ENCODE peak calls at places on chromosome 18, in seven cellular contexts. X is right atrium auricular region, M is mammary epithelial cell, L is keratinocyte, J is left ventricle myocardium inferior, O is upper lobe of right lung, E is fibroblast of lung. W is an unnamed sample. For H3K4me1 and H3K9me3, the result is how much of the 10 kb centered on the place peaks cover.

GRCh38 chr18:79684787-79685186 is 5.2 kb downstream of the CTDP1 start:
- DNase-seq in X (no peak), M (no peak), L (no peak), J (no peak), O (no peak), E (no peak), W (no peak)

GRCh38 chr18:73258375-73259087 is 390.7 kb upstream of the NETO1 start:
- DNase-seq in X (no peak), M (no peak), L (no peak), J (no peak), O (no peak), E (no peak), W (no peak)

GRCh38 chr18:51029694-51030536 is at the start of gene SMAD4:
- DNase-seq in X (peak), M (peak), L (peak), J (peak), O (peak), E (peak), W (peak)

GRCh38 chr18:45330170-45330594 is 285.1 kb upstream of the SLC14A2 start:
- DNase-seq in X (no peak), M (no peak), L (no peak), J (no peak), O (no peak), E (peak), W (peak)

GRCh38 chr18:68394705-68395104 is 320.2 kb downstream of the TMX3 start:
- DNase-seq in X (no peak), M (no peak), L (no peak), J (no peak), O (no peak), E (peak), W (no peak)

GRCh38 chr18:51235011-51235789 is 37.7 kb upstream of the MEX3C start:
- DNase-seq in X (no peak), M (peak), L (no peak), J (no peak), O (no peak), E (peak), W (no peak)

GRCh38 chr18:30192216-30192615 is 850.3 kb downstream of the DSC3 start:
- DNase-seq in X (no peak), M (no peak), L (no peak), J (no peak), O (no peak), E (no peak), W (no peak)

GRCh38 chr18:13414542-13414941 is 196.0 kb downstream of the LDLRAD4 start:
- DNase-seq in X (no peak), M (no peak), L (no peak), J (no peak), O (no peak), E (no peak), W (no peak)

GRCh38 chr18:10122116-10122515 is 208.3 kb downstream of the VAPA start:
- DNase-seq in X (no peak), M (no peak), L (no peak), J (no peak), O (no peak), E (peak), W (no peak)

GRCh38 chr18:44723366-44723765 is 42.7 kb downstream of the SETBP1 start:
- DNase-seq in X (no peak), M (no peak), L (no peak), J (no peak), O (no peak), E (no peak), W (no peak)

GRCh38 chr18:56565596-56566355 is 72.6 kb downstream of the TXNL1 start:
- DNase-seq in X (no peak), M (no peak), L (no peak), J (no peak), O (no peak), E (peak), W (no peak)

GRCh38 chr18:70132999-70133398 is 72.5 kb downstream of the RTTN start:
- DNase-seq in X (no peak), M (peak), L (no peak), J (no peak), O (no peak), E (peak), W (no peak)

GRCh38 chr18:46222710-46223360 is 118.7 kb downstream of the HAUS1 start:
- DNase-seq in X (no peak), M (no peak), L (no peak), J (no peak), O (no peak), E (no peak), W (no peak)

GRCh38 chr18:40866013-40866644 is 1088.9 kb upstream of the PIK3C3 start:
- DNase-seq in X (no peak), M (peak), L (no peak), J (no peak), O (no peak), E (peak), W (no peak)

GRCh38 chr18:35267809-35268208 is 22.2 kb downstream of the ZSCAN30 start:
- DNase-seq in X (no peak), M (no peak), L (no peak), J (peak), O (peak), E (no peak), W (peak)

GRCh38 chr18:55419939-55420664 is 167.9 kb downstream of the TCF4 start:
- DNase-seq in X (no peak), M (no peak), L (no peak), J (no peak), O (no peak), E (peak), W (no peak)

GRCh38 chr18:61326407-61326806 is 6.8 kb upstream of the CDH20 start:
- DNase-seq in X (no peak), M (no peak), L (no peak), J (no peak), O (no peak), E (no peak), W (no peak)

GRCh38 chr18:79950440-79951341 is 762 bp downstream of the SLC66A2 start:
- DNase-seq in X (no peak), M (peak), L (no peak), J (no peak), O (peak), E (peak), W (peak)

GRCh38 chr18:58288922-58289797 is 245.1 kb downstream of the NEDD4L start:
- DNase-seq in X (no peak), M (peak), L (no peak), J (no peak), O (no peak), E (peak), W (no peak)

GRCh38 chr18:51614033-51614432 is 416.6 kb upstream of the MEX3C start:
- DNase-seq in X (no peak), M (peak), L (peak), J (no peak), O (no peak), E (peak), W (no peak)

GRCh38 chr18:74626311-74626874 is 28.7 kb downstream of the ZNF407 start:
- DNase-seq in X (no peak), M (no peak), L (no peak), J (no peak), O (no peak), E (no peak), W (no peak)

GRCh38 chr18:63356272-63356896 is 10.6 kb downstream of the KDSR start:
- DNase-seq in X (no peak), M (no peak), L (no peak), J (no peak), O (no peak), E (no peak), W (no peak)

GRCh38 chr18:62937065-62937464 is 221.7 kb downstream of the PHLPP1 start:
- DNase-seq in X (no peak), M (no peak), L (no peak), J (no peak), O (no peak), E (no peak), W (no peak)

GRCh38 chr18:76449110-76449453 is 46.0 kb downstream of the ZNF516 start:
- DNase-seq in X (peak), M (no peak), L (no peak), J (no peak), O (peak), E (no peak), W (no peak)

GRCh38 chr18:73124165-73124564 is 256.4 kb upstream of the NETO1 start:
- DNase-seq in X (no peak), M (no peak), L (no peak), J (no peak), O (no peak), E (peak), W (no peak)

GRCh38 chr18:24015897-24016631 is 1.5 kb downstream of the TTC39C start:
- DNase-seq in X (no peak), M (no peak), L (no peak), J (no peak), O (no peak), E (no peak), W (no peak)
- H3K4me1 ChIP-seq in X (under half), M (under half), L (under half), J (under half), O (under half), E (under half), W (under half)

DNA sequence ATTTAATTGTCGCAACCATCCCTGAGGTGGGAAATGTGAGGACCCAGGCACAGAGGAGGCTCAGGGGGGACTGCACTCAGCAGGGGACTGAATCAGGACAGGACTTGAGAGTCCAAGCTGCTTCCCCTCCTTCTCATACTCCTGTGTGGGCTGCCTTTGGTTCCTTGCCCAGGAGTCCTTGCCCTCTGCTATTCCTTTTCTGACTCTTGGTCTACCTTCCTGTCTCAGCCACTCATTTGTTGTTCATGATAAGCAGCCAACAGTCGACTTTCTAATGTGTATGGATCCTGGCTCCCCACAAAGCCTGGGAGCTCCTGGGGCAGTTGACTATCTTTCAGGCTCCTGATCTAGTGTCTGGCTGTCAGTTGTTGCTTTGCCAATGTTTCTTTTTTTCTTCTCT is 28.3 kb downstream of the GATA6 start:
- DNase-seq in X (no peak), M (no peak), L (no peak), J (no peak), O (no peak), E (peak), W (no peak)
- H3K4me3 ChIP-seq in X (no peak), M (no peak), L (no peak), J (peak), O (no peak), E (no peak), W (no peak)

DNA sequence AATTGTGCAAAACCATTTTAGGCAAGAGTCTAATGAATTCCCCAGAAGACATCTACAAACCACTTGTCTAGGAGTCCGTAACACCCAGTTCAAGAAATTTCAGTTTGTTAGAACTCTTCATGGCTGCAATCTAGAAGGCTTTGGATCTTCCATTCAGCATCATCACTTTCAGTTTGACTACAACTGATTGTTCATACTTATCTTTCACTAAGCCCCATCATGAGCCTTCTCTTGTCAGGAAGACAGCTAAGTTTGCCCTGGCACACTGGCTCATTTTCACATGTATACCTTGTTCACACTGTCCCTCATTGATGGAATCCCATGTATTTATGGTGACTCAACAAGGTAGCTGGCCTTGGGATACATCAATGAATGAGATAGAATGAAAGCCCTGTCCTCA is 898.4 kb upstream of the CELF4 start:
- DNase-seq in X (no peak), M (no peak), L (no peak), J (no peak), O (no peak), E (no peak), W (no peak)
- H3K9me3 ChIP-seq in X (under half), M (under half), L (under half), J (under half), O (under half), E (under half), W (under half)

DNA sequence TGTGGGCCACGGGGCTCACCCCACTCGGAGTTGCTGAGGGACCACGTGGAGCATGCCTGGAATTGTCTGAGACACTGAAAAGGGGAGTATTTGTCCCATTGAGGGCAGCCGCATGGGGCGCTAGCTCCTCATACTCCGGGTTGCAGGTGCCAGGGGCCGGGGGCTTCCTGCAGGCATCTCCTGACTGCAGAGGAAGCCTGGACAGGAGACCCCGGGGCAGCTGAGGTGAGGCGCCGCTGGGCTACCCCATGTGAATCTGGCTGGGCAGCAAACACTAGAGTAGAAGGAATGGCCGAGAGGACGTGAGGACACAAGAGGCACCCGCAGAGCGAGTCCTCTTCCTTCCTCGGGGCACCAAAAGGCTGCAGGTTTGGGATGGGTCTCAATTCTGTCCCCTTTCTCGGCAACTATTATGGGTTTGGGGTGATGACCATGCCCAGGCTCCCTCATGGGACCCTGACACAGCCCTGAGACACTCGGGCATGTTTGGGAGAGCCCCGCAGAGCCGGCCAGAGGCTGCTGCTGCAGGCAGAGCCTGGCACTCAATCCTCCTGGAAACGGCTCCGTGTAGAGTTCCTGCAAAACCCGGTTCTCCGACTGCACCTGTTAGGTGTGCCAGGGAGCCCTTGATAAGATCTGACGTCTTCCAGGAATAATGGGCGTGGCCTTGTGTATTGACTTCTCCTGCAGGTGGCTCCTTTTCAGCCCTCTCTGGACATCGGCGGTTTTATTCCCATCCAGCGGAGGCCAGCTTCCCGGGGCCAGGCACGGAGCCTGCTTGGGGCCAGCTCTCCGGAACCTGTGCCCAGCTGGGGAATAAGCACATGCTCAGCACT is 77.0 kb downstream of the CTIF start:
- DNase-seq in X (no peak), M (no peak), L (no peak), J (no peak), O (no peak), E (no peak), W (no peak)
- H3K4me1 ChIP-seq in X (under half), M (under half), L (under half), J (half or more), O (under half), E (under half), W (under half)

W was measured in psoas muscle.